ENCODE peak calls at places on chromosome 18, in seven cellular contexts. J is iPS DF 6.9, O is lower lobe of right lung, Z is globus pallidus, R is fibroblast of lung, I is left kidney, P is ELF-1. V is an unnamed sample.

GRCh38 chr18:73724908-73725307 is 422.7 kb downstream of the FBXO15 start:
- DNase-seq in J (no peak), O (no peak), Z (no peak), R (peak), I (no peak), P (no peak), V (no peak)

GRCh38 chr18:48036641-48037421 is 106.4 kb upstream of the SMAD2 start:
- DNase-seq in J (no peak), O (no peak), Z (no peak), R (no peak), I (peak), P (no peak), V (no peak)

GRCh38 chr18:57913686-57914085 is 110.6 kb upstream of the ATP8B1 start:
- DNase-seq in J (no peak), O (no peak), Z (no peak), R (no peak), I (no peak), P (no peak), V (no peak)

GRCh38 chr18:74524097-74524496 is 10.2 kb upstream of the CNDP1 start:
- DNase-seq in J (no peak), O (no peak), Z (peak), R (peak), I (peak), P (no peak), V (no peak)

GRCh38 chr18:616380-616995 is 19.7 kb downstream of the CLUL1 start:
- DNase-seq in J (no peak), O (no peak), Z (peak), R (peak), I (peak), P (no peak), V (peak)

GRCh38 chr18:72866901-72867701 is 686 bp downstream of the NETO1 start:
- DNase-seq in J (no peak), O (no peak), Z (no peak), R (no peak), I (peak), P (peak), V (no peak)

GRCh38 chr18:12023375-12023774 is 42.1 kb downstream of the IMPA2 start:
- DNase-seq in J (no peak), O (no peak), Z (no peak), R (no peak), I (no peak), P (no peak), V (no peak)

GRCh38 chr18:5237083-5237722 is 40.1 kb upstream of the AKAIN1 start:
- DNase-seq in J (no peak), O (no peak), Z (no peak), R (peak), I (no peak), P (no peak), V (peak)

GRCh38 chr18:3594760-3595241 is 144.8 kb downstream of the TGIF1 start:
- DNase-seq in J (no peak), O (no peak), Z (peak), R (peak), I (peak), P (peak), V (no peak)

GRCh38 chr18:60372141-60372540 is 434 bp downstream of the MC4R start:
- DNase-seq in J (no peak), O (no peak), Z (no peak), R (no peak), I (peak), P (no peak), V (no peak)

GRCh38 chr18:12769136-12769535 is 66.3 kb downstream of the PSMG2 start:
- DNase-seq in J (no peak), O (no peak), Z (no peak), R (no peak), I (no peak), P (no peak), V (no peak)

GRCh38 chr18:53698907-53699306 is 525.6 kb downstream of the MBD2 start:
- DNase-seq in J (peak), O (peak), Z (peak), R (no peak), I (peak), P (peak), V (peak)

GRCh38 chr18:35005963-35006577 is 35.1 kb upstream of the MAPRE2 start:
- DNase-seq in J (peak), O (no peak), Z (peak), R (peak), I (peak), P (peak), V (peak)

GRCh38 chr18:48994044-48994651 is 43.4 kb upstream of the SMAD7 start:
- DNase-seq in J (no peak), O (peak), Z (no peak), R (peak), I (peak), P (no peak), V (no peak)

GRCh38 chr18:34023471-34023870 is 201.2 kb downstream of the NOL4 start:
- DNase-seq in J (peak), O (no peak), Z (no peak), R (no peak), I (peak), P (peak), V (no peak)

V was measured in Ammon's horn.